ENCODE peak calls at places on chromosomes 3 and 15, in five cellular contexts. One of them, this sample, is unnamed. For H3K27me3, the result is how much of the 10 kb centered on the place peaks cover.

GRCh38 chr3:122111974-122112373 is 56.8 kb downstream of the CD86 start:
- DNase-seq in effector memory CD4-positive, alpha-beta T cell: no peak
- DNase-seq in WERI-Rb-1: no peak
- DNase-seq in astrocyte: no peak
- DNase-seq in fibroblast of lung: no peak
- DNase-seq in this sample: no peak

GRCh38 chr3:170909129-170909903 is 879 bp upstream of the EIF5A2 start:
- DNase-seq in effector memory CD4-positive, alpha-beta T cell: no peak
- DNase-seq in WERI-Rb-1: no peak
- DNase-seq in astrocyte: peak
- DNase-seq in fibroblast of lung: peak
- DNase-seq in this sample: peak

GRCh38 chr15:67820992-67821783 is 4.1 kb upstream of the SKOR1 start:
- DNase-seq in effector memory CD4-positive, alpha-beta T cell: no peak
- DNase-seq in WERI-Rb-1: no peak
- DNase-seq in astrocyte: peak
- DNase-seq in fibroblast of lung: peak
- DNase-seq in this sample: peak

GRCh38 chr15:80514071-80514780 is 110.0 kb downstream of the ARNT2 start:
- DNase-seq in effector memory CD4-positive, alpha-beta T cell: no peak
- DNase-seq in WERI-Rb-1: no peak
- DNase-seq in astrocyte: peak
- DNase-seq in fibroblast of lung: peak
- DNase-seq in this sample: no peak

GRCh38 chr3:99332726-99333125 is 305.7 kb upstream of the COL8A1 start:
- DNase-seq in effector memory CD4-positive, alpha-beta T cell: no peak
- DNase-seq in WERI-Rb-1: no peak
- DNase-seq in astrocyte: peak
- DNase-seq in fibroblast of lung: peak
- DNase-seq in this sample: peak

GRCh38 chr3:177039875-177040274 is 157.4 kb downstream of the TBL1XR1 start:
- DNase-seq in effector memory CD4-positive, alpha-beta T cell: no peak
- DNase-seq in WERI-Rb-1: no peak
- DNase-seq in astrocyte: no peak
- DNase-seq in fibroblast of lung: no peak
- DNase-seq in this sample: no peak

GRCh38 chr3:11582123-11582968 is 61.4 kb downstream of the VGLL4 start:
- DNase-seq in effector memory CD4-positive, alpha-beta T cell: no peak
- DNase-seq in WERI-Rb-1: no peak
- DNase-seq in astrocyte: peak
- DNase-seq in fibroblast of lung: peak
- DNase-seq in this sample: peak

GRCh38 chr3:171213178-171213577 is 186.7 kb upstream of the SLC2A2 start:
- DNase-seq in effector memory CD4-positive, alpha-beta T cell: no peak
- DNase-seq in WERI-Rb-1: no peak
- DNase-seq in astrocyte: no peak
- DNase-seq in fibroblast of lung: no peak
- DNase-seq in this sample: no peak

GRCh38 chr15:66873856-66874255 is 171.8 kb downstream of the SMAD6 start:
- DNase-seq in effector memory CD4-positive, alpha-beta T cell: no peak
- DNase-seq in WERI-Rb-1: no peak
- DNase-seq in astrocyte: no peak
- DNase-seq in fibroblast of lung: no peak
- DNase-seq in this sample: no peak

GRCh38 chr3:99402755-99403154 is 235.6 kb upstream of the COL8A1 start:
- DNase-seq in effector memory CD4-positive, alpha-beta T cell: no peak
- DNase-seq in WERI-Rb-1: no peak
- DNase-seq in astrocyte: no peak
- DNase-seq in fibroblast of lung: no peak
- DNase-seq in this sample: no peak

GRCh38 chr3:122697952-122698625 is 17.4 kb downstream of the PARP14 start:
- DNase-seq in effector memory CD4-positive, alpha-beta T cell: no peak
- DNase-seq in WERI-Rb-1: no peak
- DNase-seq in astrocyte: peak
- DNase-seq in fibroblast of lung: peak
- DNase-seq in this sample: no peak

GRCh38 chr3:39113291-39113690 is 5.8 kb downstream of the TTC21A start:
- DNase-seq in effector memory CD4-positive, alpha-beta T cell: no peak
- DNase-seq in WERI-Rb-1: no peak
- DNase-seq in astrocyte: no peak
- DNase-seq in fibroblast of lung: no peak
- DNase-seq in this sample: no peak

GRCh38 chr3:171809513-171810277 is 588 bp downstream of the PLD1 start:
- DNase-seq in effector memory CD4-positive, alpha-beta T cell: no peak
- DNase-seq in WERI-Rb-1: no peak
- DNase-seq in astrocyte: peak
- DNase-seq in fibroblast of lung: peak
- DNase-seq in this sample: peak

GRCh38 chr15:45333550-45333949 is 44.8 kb downstream of the GATM start:
- DNase-seq in effector memory CD4-positive, alpha-beta T cell: no peak
- DNase-seq in WERI-Rb-1: peak
- DNase-seq in astrocyte: peak
- DNase-seq in fibroblast of lung: peak
- DNase-seq in this sample: peak

GRCh38 chr15:48802867-48803266 is 8.0 kb downstream of the CEP152 start:
- DNase-seq in effector memory CD4-positive, alpha-beta T cell: no peak
- DNase-seq in WERI-Rb-1: peak
- DNase-seq in astrocyte: peak
- DNase-seq in fibroblast of lung: peak
- DNase-seq in this sample: peak

GRCh38 chr15:92068121-92068520 is 214.6 kb downstream of the SLCO3A1 start:
- DNase-seq in effector memory CD4-positive, alpha-beta T cell: no peak
- DNase-seq in WERI-Rb-1: no peak
- DNase-seq in astrocyte: peak
- DNase-seq in fibroblast of lung: peak
- DNase-seq in this sample: no peak

GRCh38 chr3:194772241-194773000 is 86.7 kb downstream of the FAM43A start:
- DNase-seq in effector memory CD4-positive, alpha-beta T cell: no peak
- DNase-seq in WERI-Rb-1: no peak
- DNase-seq in astrocyte: no peak
- DNase-seq in fibroblast of lung: no peak
- DNase-seq in this sample: peak

GRCh38 chr3:184486614-184487013 is 75.0 kb upstream of the EPHB3 start:
- DNase-seq in effector memory CD4-positive, alpha-beta T cell: no peak
- DNase-seq in WERI-Rb-1: no peak
- DNase-seq in astrocyte: no peak
- DNase-seq in fibroblast of lung: no peak
- DNase-seq in this sample: no peak

GRCh38 chr15:73996939-73997338 is 2.4 kb downstream of the PML start:
- DNase-seq in effector memory CD4-positive, alpha-beta T cell: no peak
- DNase-seq in WERI-Rb-1: no peak
- DNase-seq in astrocyte: no peak
- DNase-seq in fibroblast of lung: no peak
- DNase-seq in this sample: peak

GRCh38 chr3:122342803-122343202 is 17.8 kb downstream of the CSTA start:
- DNase-seq in effector memory CD4-positive, alpha-beta T cell: no peak
- DNase-seq in WERI-Rb-1: no peak
- DNase-seq in astrocyte: no peak
- DNase-seq in fibroblast of lung: no peak
- DNase-seq in this sample: no peak

GRCh38 chr15:62119224-62119925 is 45.7 kb downstream of the C2CD4B start:
- DNase-seq in effector memory CD4-positive, alpha-beta T cell: no peak
- DNase-seq in WERI-Rb-1: no peak
- DNase-seq in astrocyte: peak
- DNase-seq in fibroblast of lung: peak
- DNase-seq in this sample: peak

GRCh38 chr3:11591006-11591360 is 52.7 kb downstream of the VGLL4 start:
- DNase-seq in effector memory CD4-positive, alpha-beta T cell: no peak
- DNase-seq in WERI-Rb-1: no peak
- DNase-seq in astrocyte: peak
- DNase-seq in fibroblast of lung: peak
- DNase-seq in this sample: no peak

DNA sequence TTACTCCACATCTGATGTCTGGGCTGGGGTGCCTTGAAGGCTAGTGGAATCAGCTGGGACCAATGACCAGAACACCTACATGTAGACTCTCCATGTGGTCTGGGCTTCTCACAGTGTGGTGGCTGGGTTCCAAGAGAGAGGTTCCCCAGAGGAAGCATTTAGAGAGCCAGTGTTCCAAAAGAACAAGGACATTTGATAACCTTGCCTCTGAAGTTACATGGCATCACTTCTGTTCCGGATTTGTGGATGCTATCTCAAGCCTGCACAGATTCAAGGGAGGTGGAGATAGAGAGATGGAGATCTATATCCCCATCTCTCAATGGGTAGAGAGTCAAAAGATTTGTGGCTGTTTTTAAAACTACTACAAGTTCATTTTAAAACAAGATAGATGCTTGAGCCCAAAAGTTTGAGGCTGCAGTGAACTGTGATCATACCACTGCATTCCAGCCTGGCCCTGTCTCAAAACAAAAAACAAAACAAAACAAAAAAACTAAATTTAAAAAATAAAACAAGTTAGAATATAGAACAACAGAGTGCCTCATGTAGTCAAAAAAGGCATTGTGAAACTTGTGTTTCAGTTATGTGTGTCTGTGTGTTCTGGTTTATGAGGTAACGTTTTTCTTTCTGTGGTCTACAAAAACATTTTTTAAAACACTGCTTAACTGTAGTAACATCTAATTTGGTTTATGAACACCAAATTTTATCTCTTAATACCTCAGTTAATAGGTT is 44.8 kb downstream of the PDE8A start:
- DNase-seq in effector memory CD4-positive, alpha-beta T cell: no peak
- DNase-seq in WERI-Rb-1: no peak
- DNase-seq in astrocyte: no peak
- DNase-seq in fibroblast of lung: peak
- DNase-seq in this sample: no peak
- H3K27me3 ChIP-seq in effector memory CD4-positive, alpha-beta T cell: under half
- H3K27me3 ChIP-seq in WERI-Rb-1: under half
- H3K27me3 ChIP-seq in astrocyte: under half
- H3K27me3 ChIP-seq in fibroblast of lung: under half
- H3K27me3 ChIP-seq in this sample: under half

DNA sequence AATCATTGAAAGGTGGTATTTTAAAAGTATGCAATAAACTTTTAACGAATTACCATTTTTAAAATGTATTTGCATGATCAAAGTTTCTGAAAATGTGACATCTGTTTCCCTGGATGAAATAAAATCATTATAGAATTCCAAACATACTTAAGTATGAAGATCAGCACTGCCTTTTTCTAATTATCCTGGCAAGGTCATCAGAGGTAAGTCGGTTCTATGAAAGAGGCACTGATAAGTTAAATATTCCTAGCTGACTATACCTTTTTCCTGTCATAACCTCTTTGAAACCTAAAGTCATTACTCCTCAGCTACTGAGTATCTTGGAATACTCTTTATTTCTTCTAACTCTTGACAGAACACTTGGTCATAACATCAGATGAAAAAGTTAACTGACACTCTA is 406.1 kb upstream of the ALCAM start:
- DNase-seq in effector memory CD4-positive, alpha-beta T cell: no peak
- DNase-seq in WERI-Rb-1: no peak
- DNase-seq in astrocyte: peak
- DNase-seq in fibroblast of lung: peak
- DNase-seq in this sample: no peak
- H3K4me3 ChIP-seq in effector memory CD4-positive, alpha-beta T cell: no peak
- H3K4me3 ChIP-seq in WERI-Rb-1: no peak
- H3K4me3 ChIP-seq in astrocyte: no peak
- H3K4me3 ChIP-seq in fibroblast of lung: no peak
- H3K4me3 ChIP-seq in this sample: no peak

DNA sequence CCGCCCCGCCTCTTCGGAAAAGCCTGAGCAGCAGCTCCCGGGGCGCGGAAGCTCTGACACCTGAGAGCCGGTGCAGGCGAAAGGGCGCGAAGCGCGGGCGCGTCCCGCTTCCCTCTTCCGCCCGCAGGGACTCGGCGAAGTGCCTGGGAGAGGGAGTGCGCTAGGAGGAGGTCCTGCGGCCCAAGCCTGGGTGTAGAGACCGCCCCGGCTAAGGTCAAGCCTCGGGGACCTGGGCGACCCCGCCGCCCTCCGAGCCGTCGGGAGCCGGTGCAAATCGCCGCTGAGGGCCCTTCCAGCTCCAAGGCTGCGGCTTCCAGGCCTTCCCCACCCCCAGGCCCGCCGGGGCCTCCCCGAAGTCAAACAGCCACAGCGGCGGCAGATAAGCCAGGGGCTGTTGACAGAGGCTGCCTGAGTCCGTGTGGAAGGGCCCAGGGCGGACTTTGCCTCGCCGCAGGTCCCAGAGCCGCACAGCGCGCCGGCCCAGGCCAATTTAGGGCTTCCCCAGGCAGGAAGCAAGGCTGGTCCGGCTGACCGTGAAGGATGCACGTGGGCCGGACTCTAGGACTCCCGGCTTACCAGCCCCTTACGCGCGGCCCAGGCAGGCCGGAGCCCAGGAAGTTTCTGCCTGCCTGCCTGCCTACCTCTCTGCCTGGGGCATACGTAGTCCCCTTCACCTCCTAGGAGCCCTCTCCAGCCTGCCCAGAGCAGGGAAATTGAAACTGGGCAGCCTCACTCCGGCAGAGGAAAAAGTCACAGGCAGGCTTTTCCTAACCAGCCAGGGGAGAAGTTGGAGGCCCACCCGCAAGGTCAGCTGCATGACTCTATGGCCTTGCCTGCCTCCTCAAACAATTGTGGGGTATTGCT is 2.3 kb downstream of the ITPKA start:
- DNase-seq in effector memory CD4-positive, alpha-beta T cell: no peak
- DNase-seq in WERI-Rb-1: no peak
- DNase-seq in astrocyte: no peak
- DNase-seq in fibroblast of lung: no peak
- DNase-seq in this sample: no peak
- H3K27me3 ChIP-seq in effector memory CD4-positive, alpha-beta T cell: under half
- H3K27me3 ChIP-seq in WERI-Rb-1: under half
- H3K27me3 ChIP-seq in astrocyte: under half
- H3K27me3 ChIP-seq in fibroblast of lung: under half
- H3K27me3 ChIP-seq in this sample: under half

GRCh38 chr3:173301647-173302046 is 95.9 kb upstream of the NLGN1 start:
- DNase-seq in effector memory CD4-positive, alpha-beta T cell: no peak
- DNase-seq in WERI-Rb-1: no peak
- DNase-seq in astrocyte: no peak
- DNase-seq in fibroblast of lung: no peak
- DNase-seq in this sample: no peak
- H3K4me3 ChIP-seq in effector memory CD4-positive, alpha-beta T cell: no peak
- H3K4me3 ChIP-seq in WERI-Rb-1: no peak
- H3K4me3 ChIP-seq in astrocyte: no peak
- H3K4me3 ChIP-seq in fibroblast of lung: no peak
- H3K4me3 ChIP-seq in this sample: no peak

GRCh38 chr3:138944842-138945645 is 1.9 kb downstream of the FOXL2 start:
- DNase-seq in effector memory CD4-positive, alpha-beta T cell: no peak
- DNase-seq in WERI-Rb-1: no peak
- DNase-seq in astrocyte: no peak
- DNase-seq in fibroblast of lung: peak
- DNase-seq in this sample: no peak
- H3K27me3 ChIP-seq in effector memory CD4-positive, alpha-beta T cell: half or more
- H3K27me3 ChIP-seq in WERI-Rb-1: under half
- H3K27me3 ChIP-seq in astrocyte: half or more
- H3K27me3 ChIP-seq in fibroblast of lung: half or more
- H3K27me3 ChIP-seq in this sample: under half

DNA sequence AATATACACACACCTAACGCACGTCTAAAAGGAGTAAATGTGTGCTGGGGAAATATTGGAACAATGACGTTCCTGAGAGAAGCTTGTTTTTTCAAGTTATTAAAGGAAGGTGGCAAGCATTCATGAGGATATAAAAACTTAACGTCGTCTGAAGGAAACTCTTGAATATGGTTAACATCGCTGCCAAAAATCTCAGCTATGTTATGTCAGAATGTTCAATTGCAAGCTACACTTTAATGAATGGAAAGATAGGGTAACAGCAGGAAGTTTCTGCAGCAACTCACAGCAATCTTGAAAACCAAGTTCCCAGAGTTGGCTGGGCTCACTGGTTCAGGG is 54.3 kb upstream of the MEF2A start:
- DNase-seq in effector memory CD4-positive, alpha-beta T cell: no peak
- DNase-seq in WERI-Rb-1: no peak
- DNase-seq in astrocyte: peak
- DNase-seq in fibroblast of lung: peak
- DNase-seq in this sample: peak
- H3K4me3 ChIP-seq in effector memory CD4-positive, alpha-beta T cell: no peak
- H3K4me3 ChIP-seq in WERI-Rb-1: no peak
- H3K4me3 ChIP-seq in astrocyte: no peak
- H3K4me3 ChIP-seq in fibroblast of lung: no peak
- H3K4me3 ChIP-seq in this sample: no peak